ENCODE peak calls at places on chromosome 20, in nine cellular contexts. One of them, this sample, is unnamed.

GRCh38 chr20:2708073-2708415 is 15.5 kb downstream of the EBF4 start:
- DNase-seq in adrenal gland: no peak
- DNase-seq in stomach: no peak
- DNase-seq in A549: no peak
- DNase-seq in HCT116: no peak
- DNase-seq in breast epithelium: no peak
- DNase-seq in heart left ventricle: no peak
- DNase-seq in spleen: no peak
- DNase-seq in ovary: no peak
- DNase-seq in this sample: no peak

GRCh38 chr20:54257090-54257816 is 49.4 kb downstream of the PFDN4 start:
- DNase-seq in adrenal gland: peak; percentile 51
- DNase-seq in stomach: no peak
- DNase-seq in A549: no peak
- DNase-seq in HCT116: peak; percentile 18
- DNase-seq in breast epithelium: no peak
- DNase-seq in heart left ventricle: no peak
- DNase-seq in spleen: no peak
- DNase-seq in ovary: no peak
- DNase-seq in this sample: peak; percentile 17

GRCh38 chr20:689348-689747 is 13.7 kb upstream of the SCRT2 start:
- DNase-seq in adrenal gland: no peak
- DNase-seq in stomach: no peak
- DNase-seq in A549: no peak
- DNase-seq in HCT116: no peak
- DNase-seq in breast epithelium: no peak
- DNase-seq in heart left ventricle: no peak
- DNase-seq in spleen: peak; percentile 46
- DNase-seq in ovary: no peak
- DNase-seq in this sample: no peak

GRCh38 chr20:47451602-47451904 is 50.1 kb upstream of the NCOA3 start:
- DNase-seq in adrenal gland: no peak
- DNase-seq in stomach: no peak
- DNase-seq in A549: no peak
- DNase-seq in HCT116: no peak
- DNase-seq in breast epithelium: no peak
- DNase-seq in heart left ventricle: no peak
- DNase-seq in spleen: no peak
- DNase-seq in ovary: no peak
- DNase-seq in this sample: no peak

GRCh38 chr20:58117944-58118343 is 110.5 kb downstream of the ANKRD60 start:
- DNase-seq in adrenal gland: no peak
- DNase-seq in stomach: no peak
- DNase-seq in A549: no peak
- DNase-seq in HCT116: no peak
- DNase-seq in breast epithelium: no peak
- DNase-seq in heart left ventricle: no peak
- DNase-seq in spleen: no peak
- DNase-seq in ovary: no peak
- DNase-seq in this sample: no peak

GRCh38 chr20:35643045-35643444 is 21.7 kb downstream of the CPNE1 start:
- DNase-seq in adrenal gland: no peak
- DNase-seq in stomach: no peak
- DNase-seq in A549: no peak
- DNase-seq in HCT116: no peak
- DNase-seq in breast epithelium: no peak
- DNase-seq in heart left ventricle: no peak
- DNase-seq in spleen: no peak
- DNase-seq in ovary: no peak
- DNase-seq in this sample: no peak

GRCh38 chr20:15654208-15654649 is 919.0 kb downstream of the KIF16B start:
- DNase-seq in adrenal gland: peak; percentile 49
- DNase-seq in stomach: peak; percentile 45
- DNase-seq in A549: peak; percentile 55
- DNase-seq in HCT116: peak; percentile 6
- DNase-seq in breast epithelium: no peak
- DNase-seq in heart left ventricle: no peak
- DNase-seq in spleen: no peak
- DNase-seq in ovary: no peak
- DNase-seq in this sample: no peak

GRCh38 chr20:12012241-12013222 is 94.8 kb downstream of the BTBD3 start:
- DNase-seq in adrenal gland: peak; percentile 44
- DNase-seq in stomach: peak; percentile 28
- DNase-seq in A549: peak; percentile 65
- DNase-seq in HCT116: peak; percentile 31
- DNase-seq in breast epithelium: no peak
- DNase-seq in heart left ventricle: no peak
- DNase-seq in spleen: no peak
- DNase-seq in ovary: no peak
- DNase-seq in this sample: no peak

GRCh38 chr20:13690948-13691347 is 52.2 kb upstream of the TASP1 start:
- DNase-seq in adrenal gland: no peak
- DNase-seq in stomach: no peak
- DNase-seq in A549: no peak
- DNase-seq in HCT116: no peak
- DNase-seq in breast epithelium: no peak
- DNase-seq in heart left ventricle: no peak
- DNase-seq in spleen: no peak
- DNase-seq in ovary: no peak
- DNase-seq in this sample: no peak

GRCh38 chr20:36315545-36316351 is 9.6 kb downstream of the DLGAP4 start:
- DNase-seq in adrenal gland: no peak
- DNase-seq in stomach: no peak
- DNase-seq in A549: no peak
- DNase-seq in HCT116: no peak
- DNase-seq in breast epithelium: no peak
- DNase-seq in heart left ventricle: no peak
- DNase-seq in spleen: peak; percentile 55
- DNase-seq in ovary: no peak
- DNase-seq in this sample: no peak

DNA sequence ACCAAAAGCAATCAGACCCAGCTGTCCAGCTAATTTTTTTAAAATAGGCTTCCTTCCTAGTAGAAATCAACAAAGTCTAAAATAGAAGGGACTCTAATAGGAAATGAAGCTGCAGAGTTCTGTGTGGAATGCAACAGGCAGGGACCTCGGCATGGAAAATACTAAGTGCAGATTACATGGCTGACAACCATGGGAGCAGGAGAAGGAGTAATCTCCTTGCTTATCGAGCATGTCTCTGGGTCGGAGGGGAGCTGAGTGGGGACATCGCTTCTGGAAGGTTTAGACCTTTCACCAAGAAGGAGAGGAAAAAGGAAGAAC is 16.9 kb upstream of the ZNF831 start:
- DNase-seq in adrenal gland: no peak
- DNase-seq in stomach: no peak
- DNase-seq in A549: no peak
- DNase-seq in HCT116: no peak
- DNase-seq in breast epithelium: no peak
- DNase-seq in heart left ventricle: no peak
- DNase-seq in spleen: no peak
- DNase-seq in ovary: no peak
- DNase-seq in this sample: no peak
- H3K27ac ChIP-seq in adrenal gland: no peak overlapping the region
- H3K27ac ChIP-seq in stomach: peak overlapping the region; percentile 15
- H3K27ac ChIP-seq in A549: no peak overlapping the region
- H3K27ac ChIP-seq in HCT116: no peak overlapping the region
- H3K27ac ChIP-seq in breast epithelium: peak overlapping the region; percentile 66
- H3K27ac ChIP-seq in heart left ventricle: peak overlapping the region; percentile 65
- H3K27ac ChIP-seq in spleen: peak overlapping the region; percentile 54
- H3K27ac ChIP-seq in ovary: no peak overlapping the region
- H3K27ac ChIP-seq in this sample: peak overlapping the region; percentile 44

DNA sequence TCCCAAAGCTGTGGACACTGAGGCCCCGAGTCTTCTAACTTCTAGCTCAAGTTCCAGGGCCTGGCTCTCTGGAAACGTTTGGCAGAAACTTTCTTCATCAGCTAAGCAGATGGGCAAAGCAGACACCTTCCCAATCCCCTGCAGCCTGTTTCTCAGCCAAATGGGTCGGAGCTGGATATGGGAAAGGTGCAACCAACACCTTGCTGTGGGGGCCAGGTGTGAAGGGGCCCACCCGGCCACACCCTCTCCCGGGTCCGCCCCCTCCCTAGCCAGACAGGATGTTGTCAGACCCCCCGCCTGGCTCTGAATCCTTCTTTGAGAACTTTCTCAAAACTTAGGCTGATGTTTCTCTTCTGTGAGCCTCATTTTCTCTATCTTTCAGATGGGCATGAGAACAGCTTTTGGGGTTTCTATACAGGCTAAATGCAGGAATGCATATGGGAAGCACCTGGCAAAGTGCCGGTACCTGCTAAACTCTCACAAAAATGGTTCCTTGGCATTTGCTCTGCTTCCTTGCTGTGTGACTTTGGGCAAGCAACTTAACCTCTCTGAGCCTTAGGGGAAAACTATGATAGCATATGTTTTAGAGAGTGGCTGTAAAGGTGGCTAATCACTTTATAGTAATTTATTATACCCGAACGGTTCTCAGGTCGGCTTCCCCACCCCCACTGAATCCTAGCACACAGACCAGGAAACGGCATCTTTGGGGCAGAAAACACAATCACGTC is 1.8 kb downstream of the SNAI1 start:
- DNase-seq in adrenal gland: no peak
- DNase-seq in stomach: no peak
- DNase-seq in A549: no peak
- DNase-seq in HCT116: no peak
- DNase-seq in breast epithelium: no peak
- DNase-seq in heart left ventricle: no peak
- DNase-seq in spleen: no peak
- DNase-seq in ovary: no peak
- DNase-seq in this sample: no peak
- TF ChIP-seq POLR2A in adrenal gland: no peak
- TF ChIP-seq POLR2A in stomach: no peak
- TF ChIP-seq POLR2A in A549: no peak
- TF ChIP-seq POLR2A in HCT116: no peak
- TF ChIP-seq POLR2A in breast epithelium: no peak
- TF ChIP-seq POLR2A in heart left ventricle: no peak
- TF ChIP-seq POLR2A in spleen: no peak
- TF ChIP-seq POLR2A in ovary: no peak
- TF ChIP-seq POLR2A in this sample: no peak

GRCh38 chr20:48706116-48706656 is 121.6 kb downstream of the PREX1 start:
- DNase-seq in adrenal gland: no peak
- DNase-seq in stomach: no peak
- DNase-seq in A549: no peak
- DNase-seq in HCT116: no peak
- DNase-seq in breast epithelium: no peak
- DNase-seq in heart left ventricle: no peak
- DNase-seq in spleen: peak; percentile 32
- DNase-seq in ovary: no peak
- DNase-seq in this sample: no peak
- H3K27ac ChIP-seq in adrenal gland: no peak overlapping the region
- H3K27ac ChIP-seq in stomach: peak overlapping the region; percentile 55
- H3K27ac ChIP-seq in A549: no peak overlapping the region
- H3K27ac ChIP-seq in HCT116: no peak overlapping the region
- H3K27ac ChIP-seq in breast epithelium: peak overlapping the region; percentile 52
- H3K27ac ChIP-seq in heart left ventricle: peak overlapping the region; percentile 61
- H3K27ac ChIP-seq in spleen: no peak overlapping the region
- H3K27ac ChIP-seq in ovary: no peak overlapping the region
- H3K27ac ChIP-seq in this sample: no peak overlapping the region

GRCh38 chr20:31514154-31515071 is at the start of gene HM13:
- DNase-seq in adrenal gland: peak; percentile 92
- DNase-seq in stomach: peak; percentile 94
- DNase-seq in A549: peak; percentile 96
- DNase-seq in HCT116: peak; percentile 88
- DNase-seq in breast epithelium: peak; percentile 86
- DNase-seq in heart left ventricle: peak; percentile 96
- DNase-seq in spleen: peak; percentile 98
- DNase-seq in ovary: peak; percentile 94
- DNase-seq in this sample: peak; percentile 90
- TF ChIP-seq POLR2A in adrenal gland: peak; percentile 74
- TF ChIP-seq POLR2A in stomach: no peak
- TF ChIP-seq POLR2A in A549: peak; percentile 97
- TF ChIP-seq POLR2A in HCT116: peak; percentile 95
- TF ChIP-seq POLR2A in breast epithelium: peak; percentile 24
- TF ChIP-seq POLR2A in heart left ventricle: peak; percentile 82
- TF ChIP-seq POLR2A in spleen: no peak
- TF ChIP-seq POLR2A in ovary: peak; percentile 70
- TF ChIP-seq POLR2A in this sample: peak; percentile 60

GRCh38 chr20:33407251-33407650 is 5.9 kb upstream of the CDK5RAP1 start:
- DNase-seq in adrenal gland: no peak
- DNase-seq in stomach: no peak
- DNase-seq in A549: no peak
- DNase-seq in HCT116: no peak
- DNase-seq in breast epithelium: no peak
- DNase-seq in heart left ventricle: no peak
- DNase-seq in spleen: no peak
- DNase-seq in ovary: no peak
- DNase-seq in this sample: no peak
- H3K27ac ChIP-seq in adrenal gland: no peak overlapping the region
- H3K27ac ChIP-seq in stomach: no peak overlapping the region
- H3K27ac ChIP-seq in A549: no peak overlapping the region
- H3K27ac ChIP-seq in HCT116: no peak overlapping the region
- H3K27ac ChIP-seq in breast epithelium: no peak overlapping the region
- H3K27ac ChIP-seq in heart left ventricle: no peak overlapping the region
- H3K27ac ChIP-seq in spleen: no peak overlapping the region
- H3K27ac ChIP-seq in ovary: no peak overlapping the region
- H3K27ac ChIP-seq in this sample: no peak overlapping the region

DNA sequence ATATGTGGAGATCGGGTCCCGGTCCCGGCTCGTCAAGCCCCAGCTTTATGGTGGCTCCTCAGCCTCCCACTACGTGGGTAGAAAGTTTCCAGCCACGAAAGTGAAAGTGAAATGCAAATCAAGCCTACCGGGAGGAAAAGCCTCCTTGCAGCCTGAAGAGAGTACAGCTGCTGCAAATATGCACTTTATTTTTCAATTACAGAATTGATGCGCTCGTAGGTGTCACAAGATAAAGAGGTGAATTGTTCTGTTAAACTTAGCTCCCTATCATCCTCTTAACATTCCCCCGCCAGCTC is 379 bp upstream of the PCNA start:
- DNase-seq in adrenal gland: no peak
- DNase-seq in stomach: no peak
- DNase-seq in A549: no peak
- DNase-seq in HCT116: no peak
- DNase-seq in breast epithelium: no peak
- DNase-seq in heart left ventricle: no peak
- DNase-seq in spleen: no peak
- DNase-seq in ovary: no peak
- DNase-seq in this sample: no peak
- TF ChIP-seq POLR2A in adrenal gland: no peak
- TF ChIP-seq POLR2A in stomach: no peak
- TF ChIP-seq POLR2A in A549: no peak
- TF ChIP-seq POLR2A in HCT116: no peak
- TF ChIP-seq POLR2A in breast epithelium: no peak
- TF ChIP-seq POLR2A in heart left ventricle: no peak
- TF ChIP-seq POLR2A in spleen: no peak
- TF ChIP-seq POLR2A in ovary: no peak
- TF ChIP-seq POLR2A in this sample: no peak

This sample was measured in uterus.